ENCODE peak calls at places on chromosome 2, in six cellular contexts. E is cardiac muscle cell; B is EL; M is Calu3; P is CD8-positive, alpha-beta T cell; V is cerebellar nuclear complex. I is an unnamed sample.
A peak's percentile ranks its signal among the peaks of the same experiment; 100 is the strongest.

GRCh38 chr2:57443985-57444501 is 602.6 kb upstream of the VRK2 start:
- DNase-seq in M (no peak), P (no peak), B (peak; percentile 88), V (no peak), E (no peak), I (no peak)

GRCh38 chr2:237540823-237541222 is 25.6 kb upstream of the PRLH start:
- DNase-seq in B (peak; percentile 45), M (no peak), V (no peak), P (no peak), E (peak; percentile 40), I (peak; percentile 48)

GRCh38 chr2:20225294-20226151 is 593 bp upstream of the SDC1 start:
- DNase-seq in B (peak; percentile 63), E (peak; percentile 42), V (no peak), M (peak; percentile 85), P (no peak), I (peak; percentile 69)

GRCh38 chr2:75595541-75596395 is 35.0 kb upstream of the EVA1A start:
- DNase-seq in B (peak; percentile 94), M (no peak), E (peak; percentile 67), V (no peak), P (no peak), I (peak; percentile 68)

GRCh38 chr2:11932053-11932512 is 185.7 kb downstream of the LPIN1 start:
- DNase-seq in B (no peak), P (no peak), V (no peak), M (no peak), E (no peak), I (no peak)

GRCh38 chr2:222033541-222033940 is 265.3 kb downstream of the PAX3 start:
- DNase-seq in E (no peak), P (no peak), B (peak; percentile 6), V (no peak), M (no peak), I (no peak)

GRCh38 chr2:28654286-28654980 is 97.2 kb upstream of the PPP1CB start:
- DNase-seq in P (no peak), V (no peak), M (no peak), B (no peak), E (peak; percentile 37), I (no peak)

GRCh38 chr2:60958800-60959199 is 58.7 kb upstream of the PEX13 start:
- DNase-seq in V (no peak), E (peak; percentile 34), P (no peak), M (no peak), B (peak; percentile 57), I (peak; percentile 92)

GRCh38 chr2:144625216-144626010 is 105.5 kb upstream of the ZEB2 start:
- DNase-seq in P (no peak), V (no peak), M (no peak), E (no peak), B (no peak), I (no peak)

GRCh38 chr2:164066095-164066494 is 330.3 kb upstream of the FIGN start:
- DNase-seq in V (no peak), B (no peak), E (no peak), M (no peak), P (no peak), I (no peak)

GRCh38 chr2:71878626-71879508 is 268.8 kb downstream of the CYP26B1 start:
- DNase-seq in M (no peak), E (no peak), V (no peak), P (no peak), B (no peak), I (no peak)

GRCh38 chr2:171523339-171523931 is 1.2 kb downstream of the CYBRD1 start:
- DNase-seq in P (no peak), E (peak; percentile 81), M (peak; percentile 41), B (peak; percentile 85), V (no peak), I (peak; percentile 81)